ENCODE peak calls at places on chromosome 4, in eight cellular contexts. Z is osteoblast, L is PC-9, W is heart left ventricle, V is esophagus muscularis mucosa, C is right lobe of liver, S is stomach, A is heart right ventricle. G is an unnamed sample.

GRCh38 chr4:89657931-89658700 is 178.8 kb downstream of the SNCA start:
- DNase-seq in W (no peak), Z (no peak), A (no peak), S (no peak), L (no peak), V (no peak), C (no peak), G (no peak)

GRCh38 chr4:145904413-145905177 is 34.0 kb downstream of the ZNF827 start:
- DNase-seq in S (no peak), C (no peak), A (no peak), Z (peak), V (no peak), L (no peak), W (no peak), G (no peak)

GRCh38 chr4:116122131-116122530 is 963.2 kb downstream of the TRAM1L1 start:
- DNase-seq in A (no peak), C (no peak), Z (no peak), L (peak), V (no peak), S (no peak), W (no peak), G (no peak)

GRCh38 chr4:108336076-108336475 is 167.3 kb upstream of the LEF1 start:
- DNase-seq in W (no peak), C (no peak), V (peak), L (no peak), Z (no peak), S (no peak), A (no peak), G (no peak)

GRCh38 chr4:119537586-119537985 is 91.0 kb downstream of the PDE5A start:
- DNase-seq in S (no peak), A (no peak), Z (no peak), W (no peak), C (no peak), L (no peak), V (no peak), G (no peak)

GRCh38 chr4:168408620-168409019 is 71.7 kb downstream of the DDX60L start:
- DNase-seq in L (no peak), C (no peak), A (peak), V (no peak), S (no peak), Z (peak), W (no peak), G (no peak)

GRCh38 chr4:87150498-87151261 is 69.7 kb downstream of the KLHL8 start:
- DNase-seq in L (peak), A (peak), S (peak), C (no peak), W (no peak), Z (peak), V (no peak), G (no peak)

GRCh38 chr4:149311076-149311475 is 504.6 kb downstream of the IQCM start:
- DNase-seq in S (no peak), C (no peak), V (no peak), Z (no peak), W (no peak), L (no peak), A (no peak), G (no peak)

GRCh38 chr4:75545526-75545925 is 10.3 kb upstream of the ODAPH start:
- DNase-seq in S (no peak), Z (no peak), C (no peak), W (no peak), V (no peak), A (no peak), L (no peak), G (no peak)

GRCh38 chr4:130266814-130267213 is 1170.9 kb downstream of the C4orf33 start:
- DNase-seq in V (no peak), L (no peak), S (no peak), A (no peak), W (no peak), C (no peak), Z (no peak), G (no peak)

GRCh38 chr4:13493793-13494192 is 9.7 kb upstream of the RAB28 start:
- DNase-seq in A (no peak), V (no peak), S (no peak), Z (no peak), L (no peak), C (no peak), W (no peak), G (no peak)

GRCh38 chr4:1615786-1616573 is 68.1 kb downstream of the FAM53A start:
- DNase-seq in A (no peak), V (no peak), C (no peak), W (no peak), L (no peak), Z (no peak), S (no peak), G (no peak)

GRCh38 chr4:139144161-139144859 is 32.7 kb downstream of the ELF2 start:
- DNase-seq in C (no peak), Z (peak), W (no peak), L (no peak), A (peak), V (no peak), S (peak), G (no peak)

GRCh38 chr4:170089274-170089742 is 448 bp downstream of the AADAT start:
- DNase-seq in W (no peak), C (peak), V (no peak), S (no peak), L (no peak), A (peak), Z (peak), G (no peak)

GRCh38 chr4:6177587-6178197 is 22.7 kb downstream of the JAKMIP1 start:
- DNase-seq in L (no peak), V (no peak), S (peak), A (no peak), W (no peak), C (no peak), Z (no peak), G (no peak)

GRCh38 chr4:110854021-110854678 is 231.3 kb upstream of the PITX2 start:
- DNase-seq in S (no peak), C (no peak), A (no peak), L (peak), V (no peak), W (no peak), Z (peak), G (no peak)

GRCh38 chr4:51835854-51836253 is 7.1 kb upstream of the DCUN1D4 start:
- DNase-seq in S (no peak), V (no peak), Z (no peak), L (no peak), C (no peak), A (no peak), W (no peak), G (no peak)

GRCh38 chr4:150418757-150419410 is 163.1 kb upstream of the MAB21L2 start:
- DNase-seq in W (no peak), C (no peak), V (no peak), S (no peak), Z (no peak), L (no peak), A (no peak), G (no peak)

GRCh38 chr4:108849611-108850406 is 87.0 kb upstream of the ETNPPL start:
- DNase-seq in L (peak), C (no peak), V (no peak), A (no peak), W (no peak), Z (peak), S (no peak), G (no peak)

GRCh38 chr4:4333265-4333706 is 43.2 kb downstream of the ZBTB49 start:
- DNase-seq in C (peak), V (no peak), S (peak), W (no peak), L (no peak), A (peak), Z (peak), G (no peak)

GRCh38 chr4:152480356-152480755 is 55.5 kb downstream of the FBXW7 start:
- DNase-seq in L (no peak), S (no peak), A (no peak), Z (no peak), W (no peak), C (no peak), V (no peak), G (no peak)

GRCh38 chr4:13988347-13989265 is 361.1 kb upstream of the BOD1L1 start:
- DNase-seq in V (peak), C (no peak), W (peak), S (no peak), L (peak), Z (peak), A (peak), G (no peak)

GRCh38 chr4:151721466-151721865 is 39.3 kb downstream of the GATB start:
- DNase-seq in L (no peak), W (no peak), V (no peak), A (no peak), C (no peak), S (no peak), Z (no peak), G (no peak)

GRCh38 chr4:8847764-8848163 is 23.9 kb downstream of the HMX1 start:
- DNase-seq in Z (no peak), C (peak), S (no peak), L (no peak), W (peak), A (no peak), V (no peak), G (no peak)

GRCh38 chr4:52643846-52644245 is 15.3 kb downstream of the USP46 start:
- DNase-seq in C (peak), L (no peak), V (no peak), W (peak), A (peak), Z (no peak), S (peak), G (peak)

GRCh38 chr4:38856046-38856445 is 571 bp downstream of the TLR6 start:
- DNase-seq in Z (no peak), V (no peak), L (no peak), A (peak), S (no peak), W (no peak), C (no peak), G (no peak)

GRCh38 chr4:31918891-31919290 is 1198.7 kb downstream of the PCDH7 start:
- DNase-seq in S (no peak), Z (no peak), L (no peak), V (no peak), W (no peak), A (no peak), C (no peak), G (no peak)

GRCh38 chr4:187478292-187479205 is 517.0 kb upstream of the ZFP42 start:
- DNase-seq in L (no peak), W (no peak), S (no peak), Z (peak), A (peak), V (peak), C (no peak), G (no peak)

GRCh38 chr4:159944477-159944876 is 841.6 kb downstream of the RAPGEF2 start:
- DNase-seq in Z (no peak), V (no peak), S (no peak), A (no peak), L (no peak), W (no peak), C (no peak), G (no peak)

GRCh38 chr4:155758500-155759371 is at the start of gene GUCY1B1:
- DNase-seq in V (peak), S (peak), C (peak), A (peak), L (peak), W (peak), Z (peak), G (peak)

GRCh38 chr4:8640816-8641215 is 48.3 kb downstream of the CPZ start:
- DNase-seq in L (no peak), V (no peak), Z (no peak), A (no peak), W (peak), S (no peak), C (no peak), G (no peak)

GRCh38 chr4:136893638-136894037 is 638.7 kb downstream of the PCDH18 start:
- DNase-seq in S (no peak), V (no peak), Z (no peak), C (no peak), A (no peak), W (no peak), L (no peak), G (no peak)

GRCh38 chr4:141853091-141853734 is 216.8 kb downstream of the IL15 start:
- DNase-seq in L (peak), A (no peak), S (no peak), W (no peak), Z (peak), C (no peak), V (no peak), G (no peak)

GRCh38 chr4:3639613-3640586 is 107.7 kb upstream of the LRPAP1 start:
- DNase-seq in A (no peak), Z (peak), C (no peak), V (no peak), L (no peak), S (no peak), W (peak), G (no peak)

GRCh38 chr4:185384877-185385465 is 10.8 kb downstream of the LRP2BP start:
- DNase-seq in V (no peak), A (no peak), L (no peak), W (no peak), S (no peak), Z (no peak), C (no peak), G (no peak)

GRCh38 chr4:187184513-187184912 is 460.9 kb upstream of the FAT1 start:
- DNase-seq in A (no peak), Z (no peak), V (no peak), L (no peak), S (no peak), C (no peak), W (no peak), G (no peak)

GRCh38 chr4:13659341-13660070 is 32.0 kb upstream of the BOD1L1 start:
- DNase-seq in V (no peak), W (no peak), L (no peak), Z (no peak), C (no peak), A (no peak), S (no peak), G (no peak)

GRCh38 chr4:89119836-89120235 is 8.5 kb downstream of the TIGD2 start:
- DNase-seq in A (no peak), W (no peak), C (no peak), Z (no peak), S (no peak), V (no peak), L (no peak), G (no peak)

GRCh38 chr4:183544109-183544508 is 39.3 kb downstream of the ING2 start:
- DNase-seq in C (no peak), W (no peak), Z (no peak), L (no peak), V (no peak), S (no peak), A (no peak), G (no peak)

GRCh38 chr4:183540498-183540953 is 35.7 kb downstream of the ING2 start:
- DNase-seq in S (no peak), C (no peak), W (no peak), L (no peak), Z (no peak), V (no peak), A (no peak), G (no peak)

GRCh38 chr4:183550345-183551080 is 45.7 kb downstream of the ING2 start:
- DNase-seq in V (no peak), W (no peak), Z (no peak), C (no peak), L (no peak), A (no peak), S (no peak), G (no peak)

GRCh38 chr4:183541081-183542045 is 36.5 kb downstream of the ING2 start:
- DNase-seq in Z (no peak), L (no peak), A (no peak), S (no peak), V (no peak), C (no peak), W (no peak), G (no peak)

GRCh38 chr4:183546376-183546775 is 41.5 kb downstream of the ING2 start:
- DNase-seq in C (no peak), S (no peak), V (no peak), L (no peak), Z (no peak), A (no peak), W (no peak), G (no peak)
- H3K4me3 ChIP-seq in C (no peak), S (no peak), V (no peak), L (no peak), Z (no peak), A (no peak), W (no peak), G (no peak)

GRCh38 chr4:123785515-123785914 is 388.9 kb downstream of the SPRY1 start:
- DNase-seq in C (no peak), V (peak), A (peak), W (peak), Z (peak), L (peak), S (peak), G (no peak)
- H3K27ac ChIP-seq in C (no peak), V (peak), A (peak), W (peak), Z (peak), L (no peak), S (peak), G (no peak)

GRCh38 chr4:100174985-100175383 is 15.3 kb downstream of the DDIT4L start:
- DNase-seq in Z (no peak), A (no peak), L (no peak), C (no peak), V (no peak), S (no peak), W (no peak), G (no peak)
- H3K4me3 ChIP-seq in Z (no peak), A (no peak), L (no peak), C (no peak), V (no peak), S (no peak), W (no peak), G (no peak)

DNA sequence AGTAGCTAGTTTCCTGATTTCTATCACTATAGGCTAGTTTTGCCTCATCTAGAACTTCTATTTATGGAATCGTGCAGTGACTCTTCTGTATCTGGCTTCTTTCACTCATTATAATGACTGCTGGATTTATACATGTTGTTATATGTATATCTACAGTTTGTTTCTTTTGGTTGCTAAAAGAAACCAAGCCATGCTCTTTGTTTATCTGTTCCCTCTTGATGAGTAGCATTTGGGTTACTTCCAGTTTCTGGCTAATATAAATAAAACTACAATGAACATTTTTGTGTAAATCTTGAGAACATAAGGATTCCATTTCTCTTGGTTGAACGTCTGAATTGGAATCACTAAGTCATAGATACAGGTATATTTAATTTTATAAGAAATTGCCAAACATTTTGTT is 73.9 kb downstream of the ARHGAP24 start:
- DNase-seq in V (no peak), A (no peak), Z (no peak), W (no peak), C (no peak), L (no peak), S (no peak), G (no peak)
- H3K27ac ChIP-seq in V (no peak), A (no peak), Z (no peak), W (no peak), C (no peak), L (no peak), S (no peak), G (no peak)

G was measured in dorsolateral prefrontal cortex.